ENCODE peak calls at places on chromosome 9, in eight cellular contexts. B is AG09319, T is mesothelial cell of epicardium, X is NCI-H1092 treated with DMSO at 0.1 percent for 48 hours, L is NT2/D1, E is HAP-1, U is EH, W is GM19239. R is an unnamed sample.

GRCh38 chr9:37937403-37937802 is 33.5 kb upstream of the SLC25A51 start:
- DNase-seq in L (no peak), E (no peak), B (no peak), U (peak; percentile 31), W (no peak), T (no peak), X (no peak), R (no peak)

GRCh38 chr9:136353088-136353487 is 10.5 kb downstream of the DNLZ start:
- DNase-seq in X (no peak), W (no peak), B (no peak), T (no peak), L (no peak), U (no peak), E (no peak), R (no peak)

GRCh38 chr9:130010151-130010988 is 32.6 kb downstream of the FNBP1 start:
- DNase-seq in L (no peak), E (no peak), B (no peak), T (no peak), U (no peak), W (no peak), X (no peak), R (no peak)

GRCh38 chr9:104108315-104108714 is 14.2 kb downstream of the SMC2 start:
- DNase-seq in U (no peak), W (no peak), T (no peak), E (no peak), B (no peak), L (no peak), X (no peak), R (no peak)

GRCh38 chr9:95024097-95024671 is 293.3 kb downstream of the FANCC start:
- DNase-seq in X (no peak), W (no peak), E (no peak), U (peak; percentile 66), B (no peak), T (no peak), L (no peak), R (no peak)

GRCh38 chr9:71681708-71682268 is 86.5 kb downstream of the CEMIP2 start:
- DNase-seq in T (no peak), B (no peak), E (no peak), L (no peak), X (no peak), U (peak; percentile 85), W (no peak), R (no peak)

GRCh38 chr9:224540-225520 is 10.2 kb downstream of the DOCK8 start:
- DNase-seq in X (no peak), U (peak; percentile 5), W (no peak), L (no peak), T (no peak), E (no peak), B (no peak), R (no peak)

GRCh38 chr9:106953166-106953565 is 90.2 kb downstream of the ZNF462 start:
- DNase-seq in B (no peak), L (no peak), X (no peak), E (no peak), W (no peak), T (no peak), U (peak; percentile 77), R (no peak)

GRCh38 chr9:35981704-35982103 is 23.8 kb upstream of the OR2S2 start:
- DNase-seq in W (no peak), B (no peak), L (no peak), X (no peak), U (no peak), E (no peak), T (no peak), R (no peak)

GRCh38 chr9:95852059-95853032 is 23.1 kb upstream of the ERCC6L2 start:
- DNase-seq in B (no peak), U (peak; percentile 78), T (no peak), L (no peak), X (peak; percentile 94), E (no peak), W (peak; percentile 28), R (peak; percentile 90)

GRCh38 chr9:131738838-131739191 is 1.1 kb downstream of the RAPGEF1 start:
- DNase-seq in T (no peak), W (no peak), U (no peak), E (peak; percentile 47), X (peak; percentile 26), L (no peak), B (no peak), R (no peak)

GRCh38 chr9:130156672-130157071 is 15.5 kb upstream of the NCS1 start:
- DNase-seq in T (no peak), B (no peak), X (no peak), W (no peak), L (no peak), U (peak; percentile 27), E (no peak), R (no peak)

GRCh38 chr9:19698960-19699359 is 89.9 kb downstream of the SLC24A2 start:
- DNase-seq in E (no peak), U (no peak), B (no peak), L (peak; percentile 51), W (no peak), X (no peak), T (no peak), R (no peak)

GRCh38 chr9:111038336-111039202 is at the start of gene LPAR1:
- DNase-seq in U (peak; percentile 75), T (peak; percentile 34), B (no peak), W (no peak), X (no peak), E (peak; percentile 17), L (no peak), R (no peak)

GRCh38 chr9:107750741-107751521 is 261.4 kb upstream of the KLF4 start:
- DNase-seq in W (no peak), L (no peak), X (no peak), T (no peak), B (peak; percentile 97), U (peak; percentile 99), E (no peak), R (no peak)

GRCh38 chr9:7137040-7137439 is 379.3 kb downstream of the KDM4C start:
- DNase-seq in T (no peak), W (no peak), E (no peak), B (no peak), X (no peak), L (no peak), U (no peak), R (no peak)

GRCh38 chr9:16461231-16461840 is 409.1 kb downstream of the BNC2 start:
- DNase-seq in W (no peak), X (peak; percentile 42), E (no peak), T (no peak), L (peak; percentile 18), B (no peak), U (no peak), R (no peak)